ENCODE peak calls at places on chromosomes 5 and 9, in nine cellular contexts. R is GOT3; B is kidney tubule cell; S is T-helper 9 cell; G is H54; T is CD4-positive, alpha-beta T cell; H is activated T-cell treated with anti-CD3 and anti-CD28 coated beads for 24 hours; X is Calu3; A is Jurkat, Clone E6-1. O is an unnamed sample.

GRCh38 chr9:122158202-122158601 is 1.4 kb downstream of the NDUFA8 start:
- DNase-seq in S (peak), H (peak), T (no peak), R (no peak), X (no peak), B (peak), G (no peak), A (peak), O (no peak)

GRCh38 chr5:164204338-164204946 is 699.0 kb downstream of the MAT2B start:
- DNase-seq in X (peak), A (no peak), S (no peak), R (no peak), B (no peak), H (no peak), T (no peak), G (no peak), O (peak)

GRCh38 chr5:28726815-28727214 is 1688.4 kb upstream of the CDH9 start:
- DNase-seq in X (no peak), T (no peak), B (no peak), G (no peak), S (no peak), H (no peak), A (no peak), R (no peak), O (no peak)

GRCh38 chr5:178548751-178549150 is 41.4 kb downstream of the COL23A1 start:
- DNase-seq in H (no peak), X (no peak), A (no peak), T (no peak), G (no peak), B (peak), S (no peak), R (no peak), O (no peak)

GRCh38 chr9:96058218-96058617 is 182.7 kb downstream of the ERCC6L2 start:
- DNase-seq in B (no peak), R (no peak), S (no peak), T (no peak), X (no peak), A (no peak), G (no peak), H (no peak), O (no peak)

GRCh38 chr9:127572961-127573727 is 38.9 kb upstream of the STXBP1 start:
- DNase-seq in G (no peak), R (no peak), H (no peak), A (no peak), T (no peak), X (no peak), S (no peak), B (peak), O (peak)

GRCh38 chr9:134815435-134816214 is 65.0 kb upstream of the FCN2 start:
- DNase-seq in A (no peak), B (no peak), T (no peak), R (no peak), X (no peak), S (no peak), H (no peak), G (no peak), O (no peak)

GRCh38 chr9:80787636-80788035 is 901.7 kb downstream of the TLE1 start:
- DNase-seq in G (no peak), H (no peak), X (no peak), T (no peak), A (no peak), R (no peak), B (no peak), S (no peak), O (no peak)

GRCh38 chr5:150851039-150851438 is 4.7 kb downstream of the IRGM start:
- DNase-seq in A (no peak), S (no peak), X (no peak), H (no peak), T (no peak), R (no peak), B (no peak), G (no peak), O (no peak)

GRCh38 chr5:44252545-44252944 is 136.7 kb downstream of the FGF10 start:
- DNase-seq in G (no peak), A (no peak), X (no peak), H (no peak), T (no peak), R (no peak), S (no peak), B (no peak), O (no peak)

GRCh38 chr5:140261403-140262171 is 41.3 kb downstream of the PFDN1 start:
- DNase-seq in A (no peak), T (no peak), G (peak), R (peak), X (peak), B (peak), S (peak), H (no peak), O (peak)

GRCh38 chr5:91929522-91929817 is 546.4 kb upstream of the ARRDC3 start:
- DNase-seq in T (no peak), R (no peak), X (no peak), H (no peak), S (no peak), G (no peak), A (no peak), B (no peak), O (no peak)

O was measured in A172.